ENCODE peak calls at places on chromosomes 12 and 14, in seven cellular contexts. I is astrocyte, K is uterus, F is Caco-2, S is hepatocyte, B is SK-N-SH, M is AG10803. J is an unnamed sample.

GRCh38 chr12:125403145-125403789 is 338.0 kb downstream of the AACS start:
- DNase-seq in I (no peak), K (no peak), F (no peak), S (peak), B (peak), M (peak), J (no peak)

GRCh38 chr14:69879175-69880047 is at the start of gene SMOC1:
- DNase-seq in I (no peak), K (peak), F (no peak), S (peak), B (peak), M (no peak), J (no peak)

GRCh38 chr14:85142982-85143381 is 387.0 kb upstream of the FLRT2 start:
- DNase-seq in I (no peak), K (no peak), F (no peak), S (no peak), B (no peak), M (no peak), J (no peak)

GRCh38 chr12:123126294-123127144 is 24.4 kb downstream of the PITPNM2 start:
- DNase-seq in I (peak), K (peak), F (peak), S (peak), B (no peak), M (peak), J (no peak)

GRCh38 chr14:50085570-50086315 is 30.6 kb downstream of the VCPKMT start:
- DNase-seq in I (peak), K (no peak), F (no peak), S (no peak), B (no peak), M (peak), J (peak)

GRCh38 chr12:71134405-71134804 is 23.4 kb downstream of the TSPAN8 start:
- DNase-seq in I (no peak), K (no peak), F (no peak), S (no peak), B (no peak), M (no peak), J (no peak)

GRCh38 chr14:61663312-61663974 is 31.9 kb upstream of the HIF1A start:
- DNase-seq in I (no peak), K (no peak), F (no peak), S (no peak), B (no peak), M (no peak), J (no peak)

GRCh38 chr14:51342226-51342625 is 102.2 kb downstream of the TMX1 start:
- DNase-seq in I (peak), K (no peak), F (no peak), S (no peak), B (no peak), M (no peak), J (no peak)

GRCh38 chr12:112170376-112170775 is 45.0 kb downstream of the TRAFD1 start:
- DNase-seq in I (no peak), K (no peak), F (peak), S (no peak), B (peak), M (peak), J (no peak)

GRCh38 chr14:74934476-74935339 is 11.6 kb upstream of the RPS6KL1 start:
- DNase-seq in I (no peak), K (no peak), F (no peak), S (no peak), B (no peak), M (no peak), J (no peak)

GRCh38 chr14:64723691-64724577 is 19.7 kb downstream of the PLEKHG3 start:
- DNase-seq in I (no peak), K (no peak), F (no peak), S (peak), B (no peak), M (no peak), J (peak)

GRCh38 chr14:39109893-39110715 is 4.0 kb upstream of the GEMIN2 start:
- DNase-seq in I (no peak), K (no peak), F (no peak), S (no peak), B (no peak), M (no peak), J (no peak)

GRCh38 chr14:103105580-103106168 is 11.1 kb downstream of the EXOC3L4 start:
- DNase-seq in I (no peak), K (no peak), F (no peak), S (no peak), B (no peak), M (no peak), J (no peak)

GRCh38 chr12:68876471-68876870 is 56.5 kb downstream of the CPM start:
- DNase-seq in I (peak), K (no peak), F (no peak), S (no peak), B (no peak), M (no peak), J (no peak)

GRCh38 chr12:1716215-1716862 is 25.5 kb downstream of the ADIPOR2 start:
- DNase-seq in I (no peak), K (no peak), F (no peak), S (no peak), B (no peak), M (no peak), J (no peak)

GRCh38 chr14:67641902-67642749 is 22.4 kb downstream of the ARG2 start:
- DNase-seq in I (no peak), K (no peak), F (no peak), S (no peak), B (no peak), M (no peak), J (no peak)

GRCh38 chr14:67641480-67641879 is 21.8 kb downstream of the ARG2 start:
- DNase-seq in I (no peak), K (no peak), F (no peak), S (no peak), B (no peak), M (no peak), J (no peak)

GRCh38 chr14:67630938-67631337 is 11.2 kb downstream of the ARG2 start:
- DNase-seq in I (no peak), K (no peak), F (no peak), S (no peak), B (no peak), M (no peak), J (no peak)

GRCh38 chr14:67633451-67634154 is 13.9 kb downstream of the ARG2 start:
- DNase-seq in I (no peak), K (no peak), F (no peak), S (no peak), B (no peak), M (no peak), J (no peak)

DNA sequence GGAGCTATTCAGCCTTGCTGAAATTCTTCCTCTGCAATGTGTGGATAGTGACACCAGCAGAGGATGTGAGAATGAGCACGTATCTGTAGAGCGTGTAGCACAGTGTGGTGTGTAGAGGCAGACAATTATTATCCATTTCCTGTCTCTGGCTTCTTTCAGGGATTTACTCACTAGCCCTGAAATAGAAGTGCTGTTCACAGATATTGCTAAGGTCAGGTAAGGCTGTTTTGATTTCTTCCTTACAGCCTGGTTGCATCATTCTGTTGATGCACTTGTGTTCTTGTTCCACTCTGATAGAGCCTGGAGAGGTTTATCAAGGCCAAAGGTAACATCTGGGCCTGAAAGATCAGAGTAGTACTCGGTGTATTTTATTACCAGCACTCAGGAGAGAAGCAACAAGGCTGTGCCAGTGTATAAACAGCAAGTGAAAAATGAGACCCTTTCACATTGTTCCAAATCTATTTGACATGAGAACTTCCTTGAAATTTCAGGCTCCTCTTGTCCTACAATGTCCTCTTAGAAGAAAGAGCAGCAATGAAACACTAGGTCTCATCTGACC is 16.7 kb downstream of the ARG2 start:
- DNase-seq in I (no peak), K (no peak), F (no peak), S (peak), B (no peak), M (peak), J (no peak)
- TF ChIP-seq CTCF in I (no peak), K (no peak), F (no peak), S (no peak), B (no peak), M (no peak), J (no peak)

DNA sequence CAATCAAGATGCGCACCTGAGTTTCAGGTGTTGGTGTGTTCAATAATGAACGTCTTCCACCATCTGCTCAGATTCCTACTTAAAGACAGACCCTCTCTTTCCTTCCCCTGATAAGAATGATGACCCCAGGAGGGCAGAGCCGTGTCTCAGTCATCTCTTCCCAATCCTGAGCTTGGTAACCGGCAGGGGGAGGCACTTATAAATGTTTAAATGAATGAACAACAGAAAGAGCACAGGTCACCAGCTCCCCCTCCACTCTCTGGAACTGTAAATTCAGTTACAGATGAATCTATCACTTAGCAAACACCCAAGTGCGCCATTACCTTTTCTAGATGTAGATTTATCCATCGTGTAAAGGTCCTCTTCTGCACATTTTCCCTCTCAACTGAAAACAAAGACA is 72.4 kb upstream of the DICER1 start:
- DNase-seq in I (no peak), K (no peak), F (no peak), S (no peak), B (no peak), M (no peak), J (no peak)
- TF ChIP-seq CTCF in I (no peak), K (no peak), F (no peak), S (no peak), B (no peak), M (no peak), J (no peak)

DNA sequence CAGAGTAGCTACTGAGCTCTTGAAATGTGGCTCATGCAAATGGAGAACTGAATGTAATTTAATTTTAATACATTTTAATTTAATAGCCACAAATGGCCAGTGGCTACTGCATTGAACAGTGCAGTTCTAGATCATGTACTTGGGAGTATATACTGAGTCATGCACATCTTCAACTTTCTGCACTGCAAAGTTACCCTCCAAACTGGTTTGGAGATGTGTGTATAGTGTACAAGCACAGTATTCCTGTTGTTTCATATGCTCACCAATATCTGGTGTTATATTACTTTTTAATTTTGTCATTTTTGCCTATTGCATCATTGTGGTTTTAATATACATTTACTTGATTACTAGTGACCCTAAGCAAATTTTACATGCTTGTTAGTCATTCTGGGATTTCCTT is 372.8 kb downstream of the NELL2 start:
- DNase-seq in I (no peak), K (no peak), F (no peak), S (no peak), B (no peak), M (no peak), J (no peak)
- TF ChIP-seq CTCF in I (no peak), K (no peak), F (no peak), S (no peak), B (no peak), M (no peak), J (no peak)

DNA sequence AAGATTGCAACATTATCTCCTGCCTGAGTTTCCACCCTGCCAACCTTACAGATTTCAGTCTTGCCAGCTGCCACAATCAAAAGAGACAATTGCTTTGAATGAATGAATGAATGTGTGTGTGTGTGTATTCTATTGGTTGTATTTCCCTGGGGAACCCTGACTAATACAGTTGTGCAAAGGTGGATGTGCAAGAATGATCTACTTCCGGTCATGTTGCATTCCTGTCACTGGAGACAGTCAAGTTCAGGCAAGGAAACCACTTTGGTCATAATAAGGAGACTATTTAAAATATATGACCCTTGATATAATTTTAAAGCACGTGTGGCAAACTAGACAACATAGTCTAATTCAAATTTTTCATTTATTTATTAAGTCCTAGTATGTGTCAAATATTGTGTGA is 13.1 kb downstream of the RERG start:
- DNase-seq in I (no peak), K (no peak), F (no peak), S (no peak), B (no peak), M (peak), J (no peak)
- TF ChIP-seq CTCF in I (peak), K (peak), F (peak), S (peak), B (peak), M (peak), J (no peak)

DNA sequence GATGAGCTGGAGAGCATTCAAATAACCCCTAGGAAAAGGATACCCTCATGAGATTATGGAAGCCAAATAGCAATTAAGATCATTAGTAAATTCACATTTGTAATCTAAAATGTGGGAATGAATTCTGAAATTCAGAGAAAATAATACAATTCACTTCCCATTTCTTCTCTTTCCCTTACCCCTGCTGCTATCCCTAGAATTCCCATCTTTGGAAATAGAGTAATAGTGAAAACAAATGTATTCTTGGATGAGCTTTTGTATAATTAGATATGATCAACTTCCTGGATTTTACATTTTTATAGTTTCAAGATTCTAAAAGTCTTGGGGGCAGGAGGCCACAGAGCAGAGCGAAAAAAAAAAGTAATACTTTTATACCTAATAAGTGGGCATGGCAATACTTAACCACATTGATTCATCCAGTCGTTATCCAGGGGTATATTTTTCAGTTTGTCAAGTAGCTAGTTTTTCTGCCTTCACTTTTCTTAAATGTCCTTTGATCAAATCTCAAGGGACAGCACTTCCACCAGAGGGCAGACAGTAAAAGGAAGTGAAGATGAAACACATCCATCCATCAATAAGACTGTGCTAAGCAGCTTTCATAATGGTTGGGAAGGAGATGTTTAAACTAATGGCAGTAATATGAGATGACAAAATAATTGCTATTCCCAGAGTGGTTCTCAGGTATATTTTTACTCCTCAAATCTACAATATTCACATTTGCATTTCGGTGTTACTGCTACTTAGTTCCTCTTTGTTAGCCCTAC is 401.3 kb downstream of the DIO2 start:
- DNase-seq in I (no peak), K (no peak), F (peak), S (peak), B (no peak), M (no peak), J (no peak)
- TF ChIP-seq CTCF in I (peak), K (no peak), F (peak), S (peak), B (peak), M (no peak), J (no peak)

GRCh38 chr14:94819531-94819930 is 49.6 kb upstream of the GSC start:
- DNase-seq in I (no peak), K (no peak), F (no peak), S (no peak), B (peak), M (no peak), J (no peak)

GRCh38 chr14:94821705-94822104 is 51.8 kb upstream of the GSC start:
- DNase-seq in I (no peak), K (no peak), F (no peak), S (no peak), B (no peak), M (no peak), J (no peak)

GRCh38 chr14:94826774-94827173 is 56.9 kb upstream of the GSC start:
- DNase-seq in I (no peak), K (no peak), F (no peak), S (no peak), B (no peak), M (no peak), J (no peak)

GRCh38 chr14:94827711-94828505 is 58.0 kb upstream of the GSC start:
- DNase-seq in I (no peak), K (peak), F (no peak), S (peak), B (no peak), M (no peak), J (no peak)

DNA sequence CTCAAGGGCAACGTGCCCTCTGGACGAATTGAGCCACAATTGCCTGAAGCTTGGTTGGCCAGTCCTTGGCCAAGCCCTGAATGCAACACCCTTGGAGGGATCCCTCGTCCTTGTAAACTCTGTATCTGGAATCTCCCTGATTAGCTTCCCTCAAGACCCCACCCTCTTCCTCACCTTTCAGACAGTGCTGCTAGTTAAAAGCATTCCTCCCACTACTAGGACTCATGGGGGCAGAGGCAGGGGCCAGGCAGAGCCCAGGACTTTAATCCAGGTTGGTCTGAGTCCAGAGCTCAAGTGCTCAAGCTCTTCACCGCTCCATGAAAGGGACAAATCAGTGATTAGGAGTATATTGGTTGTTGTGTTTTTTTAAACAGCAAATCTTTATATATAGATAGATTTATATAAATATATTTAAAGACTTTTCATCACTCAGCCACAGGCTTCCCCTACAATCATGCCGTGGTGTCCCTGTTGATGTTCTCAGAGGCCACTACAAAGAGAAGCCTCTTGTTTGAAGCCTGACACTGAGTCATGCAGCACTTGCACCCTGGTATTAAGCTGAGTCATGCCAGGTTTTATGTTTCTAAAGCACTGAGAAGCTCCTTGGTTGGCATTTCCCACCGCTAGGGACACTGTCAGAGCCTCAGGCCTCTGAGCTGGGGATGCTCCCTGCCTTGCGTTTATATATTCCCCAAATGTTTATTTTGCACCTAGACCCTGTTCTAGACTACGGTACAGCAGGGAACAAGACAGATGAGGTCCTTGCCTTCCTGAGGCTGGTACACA is 53.8 kb upstream of the GSC start:
- DNase-seq in I (peak), K (no peak), F (no peak), S (no peak), B (no peak), M (peak), J (no peak)
- TF ChIP-seq CTCF in I (peak), K (no peak), F (no peak), S (no peak), B (peak), M (no peak), J (no peak)

GRCh38 chr14:77086017-77086727 is 11.9 kb upstream of the CIPC start:
- DNase-seq in I (peak), K (no peak), F (no peak), S (peak), B (no peak), M (peak), J (no peak)

GRCh38 chr14:77088219-77088618 is 9.8 kb upstream of the CIPC start:
- DNase-seq in I (no peak), K (no peak), F (peak), S (peak), B (no peak), M (no peak), J (no peak)

GRCh38 chr14:77087631-77088030 is 10.4 kb upstream of the CIPC start:
- DNase-seq in I (no peak), K (no peak), F (no peak), S (no peak), B (no peak), M (no peak), J (no peak)

GRCh38 chr14:77085538-77085937 is 12.5 kb upstream of the CIPC start:
- DNase-seq in I (no peak), K (no peak), F (no peak), S (no peak), B (no peak), M (no peak), J (no peak)

GRCh38 chr14:77086951-77087350 is 11.1 kb upstream of the CIPC start:
- DNase-seq in I (no peak), K (no peak), F (no peak), S (no peak), B (no peak), M (no peak), J (no peak)
- TF ChIP-seq CTCF in I (no peak), K (no peak), F (no peak), S (no peak), B (no peak), M (no peak), J (no peak)

DNA sequence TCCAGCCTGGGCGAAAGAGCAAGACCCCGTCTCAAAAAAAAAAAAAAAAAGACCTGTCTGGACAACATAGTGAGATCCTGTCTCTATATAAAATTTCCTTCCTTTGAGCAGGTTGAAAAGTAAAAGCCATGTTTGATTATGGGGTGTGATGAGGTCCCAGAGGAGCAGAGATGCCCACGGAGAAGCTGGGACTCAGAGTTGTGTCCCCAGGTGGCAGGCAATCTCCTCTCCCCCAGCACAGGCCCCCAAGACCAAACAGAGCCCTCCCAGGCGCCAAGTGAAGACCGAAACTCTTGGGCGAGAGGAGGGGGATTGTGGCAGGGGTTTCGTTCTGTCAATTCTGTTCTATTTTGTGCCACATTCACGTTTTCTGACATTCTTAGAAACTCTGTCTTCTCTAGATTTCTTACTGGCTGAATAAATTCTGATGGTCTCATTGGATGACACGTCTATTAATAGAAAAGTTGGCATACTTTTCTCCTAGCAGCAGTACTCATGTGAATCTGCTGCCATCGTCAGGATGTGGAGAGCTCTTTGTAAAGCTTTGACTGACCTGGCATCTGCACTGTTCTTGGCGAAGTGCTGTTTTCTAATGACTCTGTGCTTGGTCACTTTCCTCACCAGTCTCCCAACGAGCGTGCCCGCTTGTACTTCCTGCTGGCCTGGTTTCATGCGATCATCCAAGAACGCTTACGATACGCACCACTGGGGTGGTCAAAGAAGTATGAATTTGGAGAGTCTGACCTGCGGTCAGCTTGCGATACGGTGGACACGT is 43.4 kb downstream of the HSP90AA1 start:
- DNase-seq in I (no peak), K (no peak), F (no peak), S (no peak), B (no peak), M (peak), J (no peak)
- TF ChIP-seq CTCF in I (no peak), K (no peak), F (no peak), S (no peak), B (no peak), M (peak), J (no peak)